ENCODE peak calls at places on chromosome 17, in six cellular contexts. D, Y, H, Q, Z and U are unnamed samples.

GRCh38 chr17:81851423-81851822 is 8.9 kb downstream of the P4HB start:
- DNase-seq in D (no peak), Y (no peak), H (no peak), Q (no peak), Z (no peak), U (no peak)

GRCh38 chr17:33234930-33235685 is 58.0 kb downstream of the ASIC2 start:
- DNase-seq in D (peak; percentile 38), Y (no peak), H (peak; percentile 32), Q (no peak), Z (peak; percentile 76), U (peak; percentile 84)

GRCh38 chr17:48576479-48577309 is 1.5 kb downstream of the HOXB4 start:
- DNase-seq in D (no peak), Y (no peak), H (peak; percentile 45), Q (no peak), Z (peak; percentile 76), U (no peak)

GRCh38 chr17:75642221-75643032 is 9.2 kb downstream of the SMIM5 start:
- DNase-seq in D (peak; percentile 76), Y (no peak), H (no peak), Q (no peak), Z (no peak), U (no peak)

GRCh38 chr17:34308376-34308775 is 10.9 kb upstream of the CCL8 start:
- DNase-seq in D (no peak), Y (no peak), H (no peak), Q (no peak), Z (no peak), U (no peak)

GRCh38 chr17:81641825-81642489 is 5.0 kb downstream of the TSPAN10 start:
- DNase-seq in D (no peak), Y (no peak), H (no peak), Q (no peak), Z (no peak), U (peak; percentile 26)

GRCh38 chr17:60534613-60535157 is 8.6 kb upstream of the APPBP2 start:
- DNase-seq in D (no peak), Y (no peak), H (no peak), Q (no peak), Z (no peak), U (no peak)

GRCh38 chr17:17536702-17537101 is 40.5 kb upstream of the RASD1 start:
- DNase-seq in D (no peak), Y (no peak), H (no peak), Q (no peak), Z (no peak), U (no peak)

GRCh38 chr17:67400193-67400592 is 23.1 kb downstream of the PITPNC1 start:
- DNase-seq in D (no peak), Y (no peak), H (no peak), Q (no peak), Z (no peak), U (no peak)

GRCh38 chr17:79864617-79865250 is 25.5 kb upstream of the CBX4 start:
- DNase-seq in D (no peak), Y (no peak), H (no peak), Q (no peak), Z (no peak), U (no peak)

GRCh38 chr17:67059372-67059771 is 15.0 kb downstream of the CACNG1 start:
- DNase-seq in D (no peak), Y (no peak), H (no peak), Q (no peak), Z (no peak), U (no peak)

GRCh38 chr17:4477286-4477791 is 21.3 kb upstream of the SPNS2 start:
- DNase-seq in D (no peak), Y (no peak), H (peak; percentile 37), Q (no peak), Z (peak; percentile 52), U (no peak)

GRCh38 chr17:2075336-2076056 is 20.6 kb downstream of the HIC1 start:
- DNase-seq in D (peak; percentile 24), Y (no peak), H (no peak), Q (peak; percentile 28), Z (no peak), U (no peak)